ENCODE peak calls at places on chromosomes 16 and 17, in eight cellular contexts. T is LHCN-M2; U is stimulated activated CD8-positive, alpha-beta memory T cell treated with anti-CD3 and anti-CD28 coated beads, Interleukin-15, amount 100 ng/mL, for 4 hours; F is cardiac fibroblast; R is head of caudate nucleus; P is effector memory CD8-positive, alpha-beta T cell; V is NCI-H2081; W is NCI-H510A. O is an unnamed sample.

GRCh38 chr17:32206816-32207215 is 58.8 kb upstream of the RHBDL3 start:
- DNase-seq in R (no peak), P (no peak), V (no peak), U (no peak), T (no peak), W (no peak), F (peak; percentile 22), O (no peak)

GRCh38 chr16:82156761-82157654 is 13.0 kb downstream of the MPHOSPH6 start:
- DNase-seq in V (no peak), F (peak; percentile 79), U (no peak), T (peak; percentile 34), W (no peak), R (no peak), P (no peak), O (no peak)

GRCh38 chr16:31063495-31063842 is 10.6 kb downstream of the ZNF668 start:
- DNase-seq in F (no peak), W (no peak), V (no peak), U (no peak), R (no peak), P (no peak), T (no peak), O (no peak)

GRCh38 chr16:19717319-19717718 is 708 bp downstream of the KNOP1 start:
- DNase-seq in P (no peak), T (no peak), F (no peak), V (no peak), R (no peak), W (no peak), U (no peak), O (no peak)

GRCh38 chr16:81940781-81941560 is 70.3 kb downstream of the SDR42E1 start:
- DNase-seq in V (peak; percentile 11), W (no peak), P (no peak), R (no peak), U (no peak), F (peak; percentile 74), T (peak; percentile 66), O (no peak)

GRCh38 chr17:66855204-66855603 is 20.3 kb downstream of the CACNG5 start:
- DNase-seq in R (no peak), V (no peak), P (peak; percentile 27), U (no peak), T (no peak), W (no peak), F (no peak), O (no peak)

GRCh38 chr16:56234737-56235136 is 43.4 kb downstream of the GNAO1 start:
- DNase-seq in W (no peak), R (no peak), F (no peak), P (no peak), T (no peak), V (no peak), U (no peak), O (no peak)

GRCh38 chr17:45093444-45094110 is 32.5 kb downstream of the NMT1 start:
- DNase-seq in P (no peak), U (no peak), R (no peak), V (no peak), T (peak; percentile 75), F (peak; percentile 48), W (no peak), O (no peak)

GRCh38 chr17:75270218-75270965 is 639 bp downstream of the MIF4GD start:
- DNase-seq in P (peak; percentile 51), U (peak; percentile 35), T (peak; percentile 64), V (peak; percentile 73), R (peak; percentile 33), F (peak; percentile 83), W (peak; percentile 47), O (no peak)

GRCh38 chr16:2303923-2304322 is 36.0 kb upstream of the RNPS1 start:
- DNase-seq in U (no peak), R (no peak), F (no peak), T (no peak), P (no peak), V (no peak), W (no peak), O (no peak)

GRCh38 chr16:22813946-22814325 is at the start of gene HS3ST2:
- DNase-seq in V (no peak), F (peak; percentile 0), T (no peak), P (no peak), R (peak; percentile 27), U (no peak), W (peak; percentile 67), O (no peak)

GRCh38 chr16:81684901-81685300 is 94.2 kb upstream of the PLCG2 start:
- DNase-seq in U (no peak), V (no peak), R (no peak), W (no peak), P (no peak), T (no peak), F (no peak), O (no peak)

GRCh38 chr17:76558210-76559095 is 18.6 kb downstream of the PRCD start:
- DNase-seq in W (no peak), R (peak; percentile 21), U (no peak), F (no peak), P (no peak), V (peak; percentile 68), T (peak; percentile 44), O (no peak)

GRCh38 chr17:38449364-38449763 is 21.1 kb downstream of the ARHGAP23 start:
- DNase-seq in T (no peak), R (no peak), P (no peak), U (no peak), V (no peak), F (peak; percentile 48), W (no peak), O (no peak)

GRCh38 chr16:71609066-71609465 is 16.9 kb upstream of the MARVELD3 start:
- DNase-seq in P (no peak), T (no peak), F (no peak), R (no peak), W (no peak), V (no peak), U (no peak), O (no peak)

GRCh38 chr16:82631701-82632685 is 5.2 kb downstream of the CDH13 start:
- DNase-seq in T (peak; percentile 64), P (no peak), W (no peak), F (no peak), U (no peak), R (no peak), V (no peak), O (no peak)

GRCh38 chr16:51818342-51818944 is 667.4 kb upstream of the SALL1 start:
- DNase-seq in W (no peak), V (no peak), U (no peak), P (no peak), R (peak; percentile 5), F (peak; percentile 65), T (peak; percentile 66), O (peak; percentile 19)

GRCh38 chr17:39747745-39748144 is 10.0 kb downstream of the GRB7 start:
- DNase-seq in T (no peak), U (no peak), P (no peak), F (no peak), R (no peak), W (no peak), V (no peak), O (no peak)

GRCh38 chr17:48561894-48562810 is 16.0 kb downstream of the HOXB4 start:
- DNase-seq in P (no peak), T (no peak), F (no peak), W (no peak), R (no peak), V (no peak), U (no peak), O (no peak)

GRCh38 chr17:82963104-82963950 is 116.1 kb upstream of the METRNL start:
- DNase-seq in W (peak; percentile 45), F (peak; percentile 83), R (peak; percentile 55), T (peak; percentile 55), V (no peak), U (no peak), P (peak; percentile 14), O (peak; percentile 51)

O was measured in HFF-Myc.